ENCODE peak calls at places on chromosomes 1 and 21, in nine cellular contexts. T is CD8-positive, alpha-beta memory T cell; A is heart left ventricle; K is fibroblast of lung; Y is hippocampal formation; R is stomach; E is dermis microvascular lymphatic vessel endothelial cell; B is nucleus accumbens; G is NCI-H1092. X is an unnamed sample.

GRCh38 chr1:244231193-244231571 is 180.1 kb downstream of the ZBTB18 start:
- DNase-seq in B (no peak), T (no peak), A (no peak), K (peak), E (no peak), R (no peak), G (no peak), Y (no peak), X (no peak)

GRCh38 chr21:25887166-25887565 is 152.4 kb downstream of the GABPA start:
- DNase-seq in T (no peak), K (no peak), Y (no peak), A (no peak), E (no peak), R (no peak), B (no peak), G (no peak), X (no peak)

GRCh38 chr1:243316366-243316989 is 60.6 kb downstream of the SDCCAG8 start:
- DNase-seq in K (no peak), G (no peak), Y (peak), T (no peak), R (no peak), B (peak), A (no peak), E (no peak), X (peak)

GRCh38 chr1:191959856-191960255 is 198.4 kb upstream of the RGS18 start:
- DNase-seq in G (no peak), A (no peak), Y (no peak), B (no peak), R (no peak), T (no peak), K (no peak), E (no peak), X (no peak)

GRCh38 chr1:111592389-111593361 is 26.9 kb upstream of the RAP1A start:
- DNase-seq in T (peak), A (peak), R (peak), Y (no peak), E (peak), B (no peak), G (no peak), K (peak), X (peak)

GRCh38 chr1:115596080-115596795 is 45.5 kb upstream of the VANGL1 start:
- DNase-seq in Y (no peak), R (no peak), T (no peak), B (no peak), E (no peak), A (no peak), G (no peak), K (peak), X (no peak)

GRCh38 chr1:243712890-243713425 is 137.1 kb downstream of the AKT3 start:
- DNase-seq in Y (peak), T (no peak), G (peak), B (no peak), E (no peak), K (peak), A (no peak), R (no peak), X (no peak)

GRCh38 chr1:37478451-37478871 is 4.1 kb downstream of the ZC3H12A start:
- DNase-seq in A (no peak), R (peak), K (peak), T (peak), G (no peak), E (no peak), Y (no peak), B (no peak), X (no peak)

GRCh38 chr1:65319141-65319540 is 9.8 kb downstream of the DNAJC6 start:
- DNase-seq in A (peak), Y (peak), B (no peak), K (no peak), G (peak), T (no peak), R (no peak), E (no peak), X (no peak)

GRCh38 chr1:227896710-227897655 is 50.7 kb downstream of the WNT9A start:
- DNase-seq in G (no peak), B (no peak), E (no peak), A (peak), K (no peak), Y (no peak), T (no peak), R (peak), X (peak)

GRCh38 chr1:173062156-173062938 is 11.6 kb upstream of the TNFSF18 start:
- DNase-seq in A (no peak), K (peak), T (no peak), B (no peak), Y (no peak), E (no peak), R (no peak), G (no peak), X (no peak)

GRCh38 chr1:181044449-181044966 is 10.7 kb downstream of the MR1 start:
- DNase-seq in B (no peak), Y (no peak), A (no peak), G (no peak), K (no peak), E (no peak), R (peak), T (peak), X (peak)

GRCh38 chr1:155134858-155135415 is 715 bp upstream of the SLC50A1 start:
- DNase-seq in B (peak), A (peak), Y (peak), K (peak), R (peak), G (no peak), E (peak), T (no peak), X (peak)

GRCh38 chr21:42509239-42509638 is 4.4 kb upstream of the SLC37A1 start:
- DNase-seq in E (no peak), Y (no peak), B (no peak), K (peak), G (no peak), T (no peak), R (no peak), A (no peak), X (peak)

GRCh38 chr1:64539808-64540207 is 69.9 kb downstream of the CACHD1 start:
- DNase-seq in Y (no peak), T (no peak), A (peak), E (no peak), B (no peak), K (peak), R (peak), G (no peak), X (peak)

GRCh38 chr21:31354122-31354521 is 10.1 kb upstream of the TIAM1 start:
- DNase-seq in E (no peak), A (no peak), B (no peak), T (no peak), G (no peak), Y (no peak), K (no peak), R (no peak), X (no peak)

GRCh38 chr21:43287111-43287973 is 118.5 kb downstream of the CRYAA start:
- DNase-seq in K (no peak), G (peak), Y (no peak), B (no peak), T (peak), A (no peak), R (peak), E (no peak), X (no peak)

GRCh38 chr1:54813479-54814147 is 12.5 kb upstream of the TTC22 start:
- DNase-seq in T (no peak), A (no peak), K (no peak), E (no peak), B (no peak), Y (no peak), R (peak), G (no peak), X (no peak)

GRCh38 chr1:120179420-120180348 is 3.4 kb upstream of the SEC22B start:
- DNase-seq in T (no peak), K (peak), G (peak), A (peak), Y (no peak), B (no peak), R (no peak), E (no peak), X (peak)

GRCh38 chr1:111837398-111837797 is 81.7 kb downstream of the DDX20 start:
- DNase-seq in K (no peak), T (no peak), E (no peak), B (no peak), A (peak), Y (no peak), G (no peak), R (no peak), X (no peak)

GRCh38 chr1:206560021-206560716 is 52.1 kb downstream of the EIF2D start:
- DNase-seq in E (no peak), K (no peak), R (peak), A (peak), T (no peak), Y (no peak), G (no peak), B (no peak), X (peak)

GRCh38 chr1:199155166-199156033 is 516.6 kb downstream of the PTPRC start:
- DNase-seq in E (no peak), A (no peak), T (no peak), B (no peak), Y (no peak), R (no peak), G (no peak), K (no peak), X (no peak)

GRCh38 chr1:2979191-2980072 is 41.8 kb upstream of the ACTRT2 start:
- DNase-seq in G (no peak), A (no peak), R (peak), Y (no peak), K (no peak), B (no peak), E (no peak), T (no peak), X (no peak)

GRCh38 chr1:169118227-169118626 is 11.7 kb downstream of the ATP1B1 start:
- DNase-seq in Y (no peak), T (no peak), R (no peak), B (no peak), K (no peak), G (no peak), E (no peak), A (no peak), X (no peak)

GRCh38 chr1:55479970-55480369 is 264.8 kb upstream of the USP24 start:
- DNase-seq in A (no peak), R (no peak), K (no peak), T (no peak), B (no peak), G (no peak), E (no peak), Y (no peak), X (no peak)

GRCh38 chr1:97252076-97252475 is 530.5 kb downstream of the PTBP2 start:
- DNase-seq in E (no peak), A (no peak), G (no peak), T (no peak), K (peak), Y (no peak), B (no peak), R (no peak), X (peak)

GRCh38 chr1:5765997-5766913 is 226.0 kb downstream of the NPHP4 start:
- DNase-seq in R (no peak), T (no peak), K (no peak), A (no peak), B (no peak), G (no peak), E (no peak), Y (no peak), X (no peak)

GRCh38 chr1:101025283-101025679 is 303 bp downstream of the DPH5 start:
- DNase-seq in R (no peak), E (no peak), A (no peak), K (peak), G (no peak), T (no peak), Y (peak), B (no peak), X (no peak)

GRCh38 chr1:5562331-5562730 is 429.9 kb downstream of the NPHP4 start:
- DNase-seq in K (no peak), E (no peak), Y (no peak), B (no peak), R (no peak), A (no peak), G (no peak), T (no peak), X (no peak)

GRCh38 chr1:59484090-59484489 is 187.2 kb downstream of the FGGY start:
- DNase-seq in R (no peak), E (peak), Y (no peak), T (no peak), B (no peak), G (no peak), K (peak), A (no peak), X (no peak)

GRCh38 chr1:219188331-219188803 is 14.7 kb downstream of the LYPLAL1 start:
- DNase-seq in T (no peak), Y (no peak), K (peak), R (no peak), A (no peak), E (no peak), B (no peak), G (no peak), X (no peak)

GRCh38 chr1:245874942-245875580 is 632.0 kb downstream of the SMYD3 start:
- DNase-seq in B (no peak), R (peak), Y (no peak), T (no peak), G (peak), E (peak), A (peak), K (peak), X (peak)

X was measured in thyroid gland.